ENCODE peak calls at places on chromosomes 13 and 19, in ten cellular contexts. One of them, this sample, is unnamed.

GRCh38 chr13:27599845-27600553 is 20.3 kb downstream of the LNX2 start:
- DNase-seq in HuH-7: no peak
- DNase-seq in activated CD4-positive, alpha-beta T cell treated with anti-CD3 and anti-CD28 coated beads, Interleukin-2, amount 50 U/mL, for 48 hours: no peak
- DNase-seq in EL: peak
- DNase-seq in COR-L47: no peak
- DNase-seq in C1 segment of cervical spinal cord: no peak
- DNase-seq in OCI-LY7: no peak
- DNase-seq in tibial artery: no peak
- DNase-seq in lung: no peak
- DNase-seq in hepatic stellate cell: peak
- DNase-seq in this sample: peak

GRCh38 chr19:51676566-51677083 is 16.5 kb upstream of the SPACA6 start:
- DNase-seq in HuH-7: no peak
- DNase-seq in activated CD4-positive, alpha-beta T cell treated with anti-CD3 and anti-CD28 coated beads, Interleukin-2, amount 50 U/mL, for 48 hours: peak
- DNase-seq in EL: no peak
- DNase-seq in COR-L47: no peak
- DNase-seq in C1 segment of cervical spinal cord: no peak
- DNase-seq in OCI-LY7: no peak
- DNase-seq in tibial artery: no peak
- DNase-seq in lung: no peak
- DNase-seq in hepatic stellate cell: no peak
- DNase-seq in this sample: no peak

GRCh38 chr13:30745917-30746686 is 10.8 kb downstream of the ALOX5AP start:
- DNase-seq in HuH-7: peak
- DNase-seq in activated CD4-positive, alpha-beta T cell treated with anti-CD3 and anti-CD28 coated beads, Interleukin-2, amount 50 U/mL, for 48 hours: no peak
- DNase-seq in EL: no peak
- DNase-seq in COR-L47: no peak
- DNase-seq in C1 segment of cervical spinal cord: no peak
- DNase-seq in OCI-LY7: no peak
- DNase-seq in tibial artery: no peak
- DNase-seq in lung: no peak
- DNase-seq in hepatic stellate cell: no peak
- DNase-seq in this sample: no peak

GRCh38 chr19:12872941-12873890 is 8.0 kb downstream of the DNASE2 start:
- DNase-seq in HuH-7: no peak
- DNase-seq in activated CD4-positive, alpha-beta T cell treated with anti-CD3 and anti-CD28 coated beads, Interleukin-2, amount 50 U/mL, for 48 hours: peak
- DNase-seq in EL: peak
- DNase-seq in COR-L47: no peak
- DNase-seq in C1 segment of cervical spinal cord: no peak
- DNase-seq in OCI-LY7: peak
- DNase-seq in tibial artery: peak
- DNase-seq in lung: peak
- DNase-seq in hepatic stellate cell: peak
- DNase-seq in this sample: peak

GRCh38 chr19:3959766-3960131 is 11.2 kb downstream of the DAPK3 start:
- DNase-seq in HuH-7: no peak
- DNase-seq in activated CD4-positive, alpha-beta T cell treated with anti-CD3 and anti-CD28 coated beads, Interleukin-2, amount 50 U/mL, for 48 hours: no peak
- DNase-seq in EL: no peak
- DNase-seq in COR-L47: no peak
- DNase-seq in C1 segment of cervical spinal cord: no peak
- DNase-seq in OCI-LY7: no peak
- DNase-seq in tibial artery: no peak
- DNase-seq in lung: no peak
- DNase-seq in hepatic stellate cell: no peak
- DNase-seq in this sample: no peak

GRCh38 chr19:21483589-21484170 is 21.7 kb upstream of the ZNF429 start:
- DNase-seq in HuH-7: peak
- DNase-seq in activated CD4-positive, alpha-beta T cell treated with anti-CD3 and anti-CD28 coated beads, Interleukin-2, amount 50 U/mL, for 48 hours: peak
- DNase-seq in EL: no peak
- DNase-seq in COR-L47: peak
- DNase-seq in C1 segment of cervical spinal cord: no peak
- DNase-seq in OCI-LY7: peak
- DNase-seq in tibial artery: peak
- DNase-seq in lung: peak
- DNase-seq in hepatic stellate cell: no peak
- DNase-seq in this sample: peak

GRCh38 chr13:40666905-40667621 is 622 bp upstream of the FOXO1 start:
- DNase-seq in HuH-7: peak
- DNase-seq in activated CD4-positive, alpha-beta T cell treated with anti-CD3 and anti-CD28 coated beads, Interleukin-2, amount 50 U/mL, for 48 hours: peak
- DNase-seq in EL: no peak
- DNase-seq in COR-L47: no peak
- DNase-seq in C1 segment of cervical spinal cord: no peak
- DNase-seq in OCI-LY7: peak
- DNase-seq in tibial artery: peak
- DNase-seq in lung: peak
- DNase-seq in hepatic stellate cell: peak
- DNase-seq in this sample: peak

GRCh38 chr13:40333238-40333637 is 333.2 kb downstream of the FOXO1 start:
- DNase-seq in HuH-7: no peak
- DNase-seq in activated CD4-positive, alpha-beta T cell treated with anti-CD3 and anti-CD28 coated beads, Interleukin-2, amount 50 U/mL, for 48 hours: no peak
- DNase-seq in EL: peak
- DNase-seq in COR-L47: no peak
- DNase-seq in C1 segment of cervical spinal cord: no peak
- DNase-seq in OCI-LY7: no peak
- DNase-seq in tibial artery: no peak
- DNase-seq in lung: no peak
- DNase-seq in hepatic stellate cell: no peak
- DNase-seq in this sample: peak

GRCh38 chr13:52776726-52777125 is 37.1 kb upstream of the CNMD start:
- DNase-seq in HuH-7: no peak
- DNase-seq in activated CD4-positive, alpha-beta T cell treated with anti-CD3 and anti-CD28 coated beads, Interleukin-2, amount 50 U/mL, for 48 hours: no peak
- DNase-seq in EL: no peak
- DNase-seq in COR-L47: no peak
- DNase-seq in C1 segment of cervical spinal cord: no peak
- DNase-seq in OCI-LY7: no peak
- DNase-seq in tibial artery: no peak
- DNase-seq in lung: no peak
- DNase-seq in hepatic stellate cell: no peak
- DNase-seq in this sample: no peak

GRCh38 chr13:76338003-76338402 is 548.2 kb downstream of the KCTD12 start:
- DNase-seq in HuH-7: no peak
- DNase-seq in activated CD4-positive, alpha-beta T cell treated with anti-CD3 and anti-CD28 coated beads, Interleukin-2, amount 50 U/mL, for 48 hours: no peak
- DNase-seq in EL: no peak
- DNase-seq in COR-L47: no peak
- DNase-seq in C1 segment of cervical spinal cord: no peak
- DNase-seq in OCI-LY7: no peak
- DNase-seq in tibial artery: no peak
- DNase-seq in lung: no peak
- DNase-seq in hepatic stellate cell: no peak
- DNase-seq in this sample: no peak

GRCh38 chr19:2270572-2271515 is 11.1 kb downstream of the PEAK3 start:
- DNase-seq in HuH-7: peak
- DNase-seq in activated CD4-positive, alpha-beta T cell treated with anti-CD3 and anti-CD28 coated beads, Interleukin-2, amount 50 U/mL, for 48 hours: peak
- DNase-seq in EL: peak
- DNase-seq in COR-L47: peak
- DNase-seq in C1 segment of cervical spinal cord: peak
- DNase-seq in OCI-LY7: peak
- DNase-seq in tibial artery: peak
- DNase-seq in lung: peak
- DNase-seq in hepatic stellate cell: peak
- DNase-seq in this sample: peak

GRCh38 chr19:56080669-56081401 is 40.3 kb downstream of the ZNF787 start:
- DNase-seq in HuH-7: peak
- DNase-seq in activated CD4-positive, alpha-beta T cell treated with anti-CD3 and anti-CD28 coated beads, Interleukin-2, amount 50 U/mL, for 48 hours: peak
- DNase-seq in EL: peak
- DNase-seq in COR-L47: peak
- DNase-seq in C1 segment of cervical spinal cord: peak
- DNase-seq in OCI-LY7: peak
- DNase-seq in tibial artery: peak
- DNase-seq in lung: peak
- DNase-seq in hepatic stellate cell: peak
- DNase-seq in this sample: peak

GRCh38 chr19:1599460-1599846 is 5.8 kb downstream of the UQCR11 start:
- DNase-seq in HuH-7: no peak
- DNase-seq in activated CD4-positive, alpha-beta T cell treated with anti-CD3 and anti-CD28 coated beads, Interleukin-2, amount 50 U/mL, for 48 hours: no peak
- DNase-seq in EL: no peak
- DNase-seq in COR-L47: no peak
- DNase-seq in C1 segment of cervical spinal cord: no peak
- DNase-seq in OCI-LY7: no peak
- DNase-seq in tibial artery: no peak
- DNase-seq in lung: no peak
- DNase-seq in hepatic stellate cell: no peak
- DNase-seq in this sample: no peak

GRCh38 chr19:45958763-45959516 is 14.7 kb downstream of the NOVA2 start:
- DNase-seq in HuH-7: no peak
- DNase-seq in activated CD4-positive, alpha-beta T cell treated with anti-CD3 and anti-CD28 coated beads, Interleukin-2, amount 50 U/mL, for 48 hours: no peak
- DNase-seq in EL: no peak
- DNase-seq in COR-L47: no peak
- DNase-seq in C1 segment of cervical spinal cord: no peak
- DNase-seq in OCI-LY7: no peak
- DNase-seq in tibial artery: no peak
- DNase-seq in lung: no peak
- DNase-seq in hepatic stellate cell: peak
- DNase-seq in this sample: no peak

GRCh38 chr19:34336781-34337271 is 28.2 kb upstream of the GPI start:
- DNase-seq in HuH-7: peak
- DNase-seq in activated CD4-positive, alpha-beta T cell treated with anti-CD3 and anti-CD28 coated beads, Interleukin-2, amount 50 U/mL, for 48 hours: no peak
- DNase-seq in EL: peak
- DNase-seq in COR-L47: peak
- DNase-seq in C1 segment of cervical spinal cord: no peak
- DNase-seq in OCI-LY7: peak
- DNase-seq in tibial artery: no peak
- DNase-seq in lung: no peak
- DNase-seq in hepatic stellate cell: no peak
- DNase-seq in this sample: peak

GRCh38 chr19:6071840-6072239 is 38.5 kb downstream of the RFX2 start:
- DNase-seq in HuH-7: no peak
- DNase-seq in activated CD4-positive, alpha-beta T cell treated with anti-CD3 and anti-CD28 coated beads, Interleukin-2, amount 50 U/mL, for 48 hours: no peak
- DNase-seq in EL: no peak
- DNase-seq in COR-L47: no peak
- DNase-seq in C1 segment of cervical spinal cord: no peak
- DNase-seq in OCI-LY7: no peak
- DNase-seq in tibial artery: peak
- DNase-seq in lung: peak
- DNase-seq in hepatic stellate cell: no peak
- DNase-seq in this sample: no peak

GRCh38 chr13:35789335-35790166 is 313.1 kb upstream of the MAB21L1 start:
- DNase-seq in HuH-7: no peak
- DNase-seq in activated CD4-positive, alpha-beta T cell treated with anti-CD3 and anti-CD28 coated beads, Interleukin-2, amount 50 U/mL, for 48 hours: no peak
- DNase-seq in EL: peak
- DNase-seq in COR-L47: peak
- DNase-seq in C1 segment of cervical spinal cord: no peak
- DNase-seq in OCI-LY7: peak
- DNase-seq in tibial artery: no peak
- DNase-seq in lung: no peak
- DNase-seq in hepatic stellate cell: no peak
- DNase-seq in this sample: peak

GRCh38 chr19:13055213-13056051 is 47.2 kb downstream of the LYL1 start:
- DNase-seq in HuH-7: no peak
- DNase-seq in activated CD4-positive, alpha-beta T cell treated with anti-CD3 and anti-CD28 coated beads, Interleukin-2, amount 50 U/mL, for 48 hours: no peak
- DNase-seq in EL: peak
- DNase-seq in COR-L47: no peak
- DNase-seq in C1 segment of cervical spinal cord: peak
- DNase-seq in OCI-LY7: no peak
- DNase-seq in tibial artery: peak
- DNase-seq in lung: peak
- DNase-seq in hepatic stellate cell: peak
- DNase-seq in this sample: no peak

GRCh38 chr19:5113101-5113557 is 144.2 kb downstream of the KDM4B start:
- DNase-seq in HuH-7: no peak
- DNase-seq in activated CD4-positive, alpha-beta T cell treated with anti-CD3 and anti-CD28 coated beads, Interleukin-2, amount 50 U/mL, for 48 hours: no peak
- DNase-seq in EL: peak
- DNase-seq in COR-L47: no peak
- DNase-seq in C1 segment of cervical spinal cord: no peak
- DNase-seq in OCI-LY7: no peak
- DNase-seq in tibial artery: no peak
- DNase-seq in lung: no peak
- DNase-seq in hepatic stellate cell: no peak
- DNase-seq in this sample: no peak

GRCh38 chr13:29260684-29261083 is 334.8 kb downstream of the SLC7A1 start:
- DNase-seq in HuH-7: no peak
- DNase-seq in activated CD4-positive, alpha-beta T cell treated with anti-CD3 and anti-CD28 coated beads, Interleukin-2, amount 50 U/mL, for 48 hours: no peak
- DNase-seq in EL: peak
- DNase-seq in COR-L47: no peak
- DNase-seq in C1 segment of cervical spinal cord: no peak
- DNase-seq in OCI-LY7: no peak
- DNase-seq in tibial artery: no peak
- DNase-seq in lung: no peak
- DNase-seq in hepatic stellate cell: no peak
- DNase-seq in this sample: no peak

GRCh38 chr19:52520013-52520412 is 7.5 kb upstream of the ZNF808 start:
- DNase-seq in HuH-7: no peak
- DNase-seq in activated CD4-positive, alpha-beta T cell treated with anti-CD3 and anti-CD28 coated beads, Interleukin-2, amount 50 U/mL, for 48 hours: no peak
- DNase-seq in EL: no peak
- DNase-seq in COR-L47: no peak
- DNase-seq in C1 segment of cervical spinal cord: no peak
- DNase-seq in OCI-LY7: no peak
- DNase-seq in tibial artery: no peak
- DNase-seq in lung: no peak
- DNase-seq in hepatic stellate cell: no peak
- DNase-seq in this sample: no peak

GRCh38 chr19:49333426-49334288 is 1.5 kb upstream of the CD37 start:
- DNase-seq in HuH-7: no peak
- DNase-seq in activated CD4-positive, alpha-beta T cell treated with anti-CD3 and anti-CD28 coated beads, Interleukin-2, amount 50 U/mL, for 48 hours: peak
- DNase-seq in EL: no peak
- DNase-seq in COR-L47: no peak
- DNase-seq in C1 segment of cervical spinal cord: no peak
- DNase-seq in OCI-LY7: peak
- DNase-seq in tibial artery: peak
- DNase-seq in lung: no peak
- DNase-seq in hepatic stellate cell: no peak
- DNase-seq in this sample: no peak

GRCh38 chr13:92232880-92233279 is 834.5 kb downstream of the GPC5 start:
- DNase-seq in HuH-7: no peak
- DNase-seq in activated CD4-positive, alpha-beta T cell treated with anti-CD3 and anti-CD28 coated beads, Interleukin-2, amount 50 U/mL, for 48 hours: no peak
- DNase-seq in EL: no peak
- DNase-seq in COR-L47: no peak
- DNase-seq in C1 segment of cervical spinal cord: no peak
- DNase-seq in OCI-LY7: no peak
- DNase-seq in tibial artery: no peak
- DNase-seq in lung: no peak
- DNase-seq in hepatic stellate cell: no peak
- DNase-seq in this sample: no peak

GRCh38 chr13:40927929-40928328 is 91.2 kb downstream of the ELF1 start:
- DNase-seq in HuH-7: no peak
- DNase-seq in activated CD4-positive, alpha-beta T cell treated with anti-CD3 and anti-CD28 coated beads, Interleukin-2, amount 50 U/mL, for 48 hours: no peak
- DNase-seq in EL: no peak
- DNase-seq in COR-L47: no peak
- DNase-seq in C1 segment of cervical spinal cord: no peak
- DNase-seq in OCI-LY7: no peak
- DNase-seq in tibial artery: no peak
- DNase-seq in lung: no peak
- DNase-seq in hepatic stellate cell: no peak
- DNase-seq in this sample: no peak

GRCh38 chr19:39497850-39498261 is 891 bp upstream of the DLL3 start:
- DNase-seq in HuH-7: peak
- DNase-seq in activated CD4-positive, alpha-beta T cell treated with anti-CD3 and anti-CD28 coated beads, Interleukin-2, amount 50 U/mL, for 48 hours: no peak
- DNase-seq in EL: peak
- DNase-seq in COR-L47: peak
- DNase-seq in C1 segment of cervical spinal cord: no peak
- DNase-seq in OCI-LY7: peak
- DNase-seq in tibial artery: no peak
- DNase-seq in lung: no peak
- DNase-seq in hepatic stellate cell: no peak
- DNase-seq in this sample: peak

GRCh38 chr19:41276231-41276630 is 12.1 kb downstream of the HNRNPUL1 start:
- DNase-seq in HuH-7: no peak
- DNase-seq in activated CD4-positive, alpha-beta T cell treated with anti-CD3 and anti-CD28 coated beads, Interleukin-2, amount 50 U/mL, for 48 hours: no peak
- DNase-seq in EL: no peak
- DNase-seq in COR-L47: no peak
- DNase-seq in C1 segment of cervical spinal cord: no peak
- DNase-seq in OCI-LY7: no peak
- DNase-seq in tibial artery: peak
- DNase-seq in lung: no peak
- DNase-seq in hepatic stellate cell: no peak
- DNase-seq in this sample: no peak

GRCh38 chr19:18304496-18305312 is 18.2 kb downstream of the LSM4 start:
- DNase-seq in HuH-7: no peak
- DNase-seq in activated CD4-positive, alpha-beta T cell treated with anti-CD3 and anti-CD28 coated beads, Interleukin-2, amount 50 U/mL, for 48 hours: peak
- DNase-seq in EL: peak
- DNase-seq in COR-L47: no peak
- DNase-seq in C1 segment of cervical spinal cord: peak
- DNase-seq in OCI-LY7: peak
- DNase-seq in tibial artery: peak
- DNase-seq in lung: peak
- DNase-seq in hepatic stellate cell: peak
- DNase-seq in this sample: peak

GRCh38 chr19:14090509-14091085 is at the start of gene SAMD1:
- DNase-seq in HuH-7: peak
- DNase-seq in activated CD4-positive, alpha-beta T cell treated with anti-CD3 and anti-CD28 coated beads, Interleukin-2, amount 50 U/mL, for 48 hours: peak
- DNase-seq in EL: peak
- DNase-seq in COR-L47: peak
- DNase-seq in C1 segment of cervical spinal cord: peak
- DNase-seq in OCI-LY7: peak
- DNase-seq in tibial artery: peak
- DNase-seq in lung: peak
- DNase-seq in hepatic stellate cell: peak
- DNase-seq in this sample: peak

This sample was measured in erythroblast.